ENCODE peak calls at places on chromosomes 7 and 10, in ten cellular contexts. One of them, this sample, is unnamed.

GRCh38 chr10:1464866-1465265 is 272.5 kb downstream of the ADARB2 start:
- DNase-seq in HL-60: no peak
- DNase-seq in esophagus muscularis mucosa: no peak
- DNase-seq in prostate gland: no peak
- DNase-seq in stomach: no peak
- DNase-seq in transverse colon: no peak
- DNase-seq in endothelial cell of umbilical vein: no peak
- DNase-seq in HCT116: no peak
- DNase-seq in spleen: no peak
- DNase-seq in Panc1: no peak
- DNase-seq in this sample: no peak

GRCh38 chr10:103890194-103890658 is 27.8 kb downstream of the STN1 start:
- DNase-seq in HL-60: no peak
- DNase-seq in prostate gland: peak
- DNase-seq in Panc1: no peak
- DNase-seq in spleen: no peak
- DNase-seq in transverse colon: peak
- DNase-seq in stomach: peak
- DNase-seq in endothelial cell of umbilical vein: peak
- DNase-seq in esophagus muscularis mucosa: no peak
- DNase-seq in HCT116: peak
- DNase-seq in this sample: no peak

GRCh38 chr10:27724287-27724686 is 21.3 kb downstream of the MKX start:
- DNase-seq in prostate gland: no peak
- DNase-seq in Panc1: no peak
- DNase-seq in HL-60: no peak
- DNase-seq in spleen: no peak
- DNase-seq in endothelial cell of umbilical vein: no peak
- DNase-seq in esophagus muscularis mucosa: no peak
- DNase-seq in transverse colon: no peak
- DNase-seq in stomach: no peak
- DNase-seq in HCT116: no peak
- DNase-seq in this sample: no peak

GRCh38 chr7:36567699-36568436 is 156.4 kb downstream of the AOAH start:
- DNase-seq in endothelial cell of umbilical vein: no peak
- DNase-seq in HL-60: no peak
- DNase-seq in prostate gland: no peak
- DNase-seq in Panc1: no peak
- DNase-seq in transverse colon: no peak
- DNase-seq in stomach: no peak
- DNase-seq in HCT116: no peak
- DNase-seq in esophagus muscularis mucosa: no peak
- DNase-seq in spleen: no peak
- DNase-seq in this sample: no peak

GRCh38 chr10:7776777-7777176 is 11.0 kb downstream of the KIN start:
- DNase-seq in esophagus muscularis mucosa: no peak
- DNase-seq in Panc1: no peak
- DNase-seq in endothelial cell of umbilical vein: no peak
- DNase-seq in transverse colon: no peak
- DNase-seq in HL-60: no peak
- DNase-seq in HCT116: no peak
- DNase-seq in prostate gland: no peak
- DNase-seq in stomach: no peak
- DNase-seq in spleen: no peak
- DNase-seq in this sample: no peak

GRCh38 chr7:105268056-105268455 is 120.7 kb downstream of the SRPK2 start:
- DNase-seq in HL-60: no peak
- DNase-seq in Panc1: peak
- DNase-seq in spleen: no peak
- DNase-seq in prostate gland: no peak
- DNase-seq in HCT116: no peak
- DNase-seq in esophagus muscularis mucosa: no peak
- DNase-seq in transverse colon: no peak
- DNase-seq in endothelial cell of umbilical vein: no peak
- DNase-seq in stomach: no peak
- DNase-seq in this sample: no peak

GRCh38 chr10:45420453-45421192 is 46.6 kb downstream of the ALOX5 start:
- DNase-seq in spleen: peak
- DNase-seq in transverse colon: peak
- DNase-seq in Panc1: no peak
- DNase-seq in HCT116: no peak
- DNase-seq in stomach: peak
- DNase-seq in HL-60: peak
- DNase-seq in esophagus muscularis mucosa: no peak
- DNase-seq in prostate gland: peak
- DNase-seq in endothelial cell of umbilical vein: peak
- DNase-seq in this sample: peak

GRCh38 chr10:35000936-35001335 is 89.2 kb downstream of the CUL2 start:
- DNase-seq in endothelial cell of umbilical vein: no peak
- DNase-seq in prostate gland: no peak
- DNase-seq in HL-60: no peak
- DNase-seq in stomach: no peak
- DNase-seq in esophagus muscularis mucosa: no peak
- DNase-seq in Panc1: no peak
- DNase-seq in transverse colon: no peak
- DNase-seq in HCT116: no peak
- DNase-seq in spleen: no peak
- DNase-seq in this sample: no peak

GRCh38 chr7:133077394-133077793 is 4.5 kb downstream of the CHCHD3 start:
- DNase-seq in stomach: no peak
- DNase-seq in prostate gland: no peak
- DNase-seq in HL-60: no peak
- DNase-seq in endothelial cell of umbilical vein: no peak
- DNase-seq in Panc1: no peak
- DNase-seq in HCT116: no peak
- DNase-seq in transverse colon: no peak
- DNase-seq in spleen: no peak
- DNase-seq in esophagus muscularis mucosa: no peak
- DNase-seq in this sample: no peak

GRCh38 chr7:133079296-133079695 is 2.6 kb downstream of the CHCHD3 start:
- DNase-seq in esophagus muscularis mucosa: no peak
- DNase-seq in stomach: no peak
- DNase-seq in spleen: no peak
- DNase-seq in HL-60: no peak
- DNase-seq in transverse colon: no peak
- DNase-seq in endothelial cell of umbilical vein: no peak
- DNase-seq in Panc1: no peak
- DNase-seq in prostate gland: no peak
- DNase-seq in HCT116: no peak
- DNase-seq in this sample: no peak

GRCh38 chr7:133081119-133081604 is 728 bp downstream of the CHCHD3 start:
- DNase-seq in spleen: no peak
- DNase-seq in prostate gland: no peak
- DNase-seq in esophagus muscularis mucosa: no peak
- DNase-seq in endothelial cell of umbilical vein: no peak
- DNase-seq in HCT116: no peak
- DNase-seq in transverse colon: peak
- DNase-seq in HL-60: no peak
- DNase-seq in Panc1: no peak
- DNase-seq in stomach: no peak
- DNase-seq in this sample: no peak

GRCh38 chr7:133081605-133082389 is at the start of gene CHCHD3:
- DNase-seq in HL-60: peak
- DNase-seq in endothelial cell of umbilical vein: peak
- DNase-seq in Panc1: peak
- DNase-seq in transverse colon: peak
- DNase-seq in HCT116: peak
- DNase-seq in stomach: peak
- DNase-seq in esophagus muscularis mucosa: peak
- DNase-seq in spleen: peak
- DNase-seq in prostate gland: peak
- DNase-seq in this sample: peak

GRCh38 chr7:133082390-133082766 is 488 bp upstream of the CHCHD3 start:
- DNase-seq in Panc1: no peak
- DNase-seq in HL-60: no peak
- DNase-seq in transverse colon: no peak
- DNase-seq in endothelial cell of umbilical vein: no peak
- DNase-seq in prostate gland: no peak
- DNase-seq in HCT116: no peak
- DNase-seq in esophagus muscularis mucosa: no peak
- DNase-seq in stomach: no peak
- DNase-seq in spleen: no peak
- DNase-seq in this sample: no peak
- H3K4me3 ChIP-seq in Panc1: peak
- H3K4me3 ChIP-seq in HL-60: no peak
- H3K4me3 ChIP-seq in transverse colon: no peak
- H3K4me3 ChIP-seq in endothelial cell of umbilical vein: no peak
- H3K4me3 ChIP-seq in prostate gland: peak
- H3K4me3 ChIP-seq in HCT116: peak
- H3K4me3 ChIP-seq in esophagus muscularis mucosa: peak
- H3K4me3 ChIP-seq in stomach: peak
- H3K4me3 ChIP-seq in spleen: peak
- H3K4me3 ChIP-seq in this sample: peak

DNA sequence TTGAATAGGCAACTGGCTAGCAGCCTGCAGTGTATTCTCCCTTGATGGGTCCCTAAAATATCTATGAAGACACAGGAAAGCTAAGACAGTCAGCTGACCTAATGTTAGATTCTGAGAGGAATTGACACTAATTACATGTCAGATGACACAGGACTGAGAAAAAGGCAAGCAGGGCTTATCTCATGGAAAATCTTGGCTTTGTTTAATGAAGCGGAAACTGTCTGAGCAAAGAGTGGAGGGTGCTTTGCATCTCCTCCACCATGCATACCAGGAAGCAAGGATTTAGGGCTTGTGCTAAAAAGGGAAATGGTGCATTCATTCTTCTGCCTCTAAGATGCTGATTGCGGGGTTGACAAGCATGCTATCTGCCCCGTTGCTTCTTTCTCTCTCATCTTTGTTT is 135.5 kb upstream of the GLI3 start:
- DNase-seq in transverse colon: no peak
- DNase-seq in prostate gland: no peak
- DNase-seq in stomach: no peak
- DNase-seq in HCT116: no peak
- DNase-seq in Panc1: no peak
- DNase-seq in endothelial cell of umbilical vein: no peak
- DNase-seq in esophagus muscularis mucosa: no peak
- DNase-seq in HL-60: no peak
- DNase-seq in spleen: no peak
- DNase-seq in this sample: no peak
- TF ChIP-seq POLR2AphosphoS5 in transverse colon: no peak
- TF ChIP-seq POLR2AphosphoS5 in prostate gland: no peak
- TF ChIP-seq POLR2AphosphoS5 in stomach: no peak
- TF ChIP-seq POLR2AphosphoS5 in HCT116: no peak
- TF ChIP-seq POLR2AphosphoS5 in Panc1: no peak
- TF ChIP-seq POLR2AphosphoS5 in endothelial cell of umbilical vein: no peak
- TF ChIP-seq POLR2AphosphoS5 in esophagus muscularis mucosa: no peak
- TF ChIP-seq POLR2AphosphoS5 in HL-60: no peak
- TF ChIP-seq POLR2AphosphoS5 in spleen: no peak
- TF ChIP-seq POLR2AphosphoS5 in this sample: no peak

GRCh38 chr7:80711521-80711920 is 73.1 kb downstream of the CD36 start:
- DNase-seq in endothelial cell of umbilical vein: no peak
- DNase-seq in spleen: no peak
- DNase-seq in stomach: no peak
- DNase-seq in HCT116: no peak
- DNase-seq in HL-60: no peak
- DNase-seq in esophagus muscularis mucosa: no peak
- DNase-seq in transverse colon: no peak
- DNase-seq in prostate gland: no peak
- DNase-seq in Panc1: no peak
- DNase-seq in this sample: no peak
- H3K4me3 ChIP-seq in endothelial cell of umbilical vein: no peak
- H3K4me3 ChIP-seq in spleen: no peak
- H3K4me3 ChIP-seq in stomach: no peak
- H3K4me3 ChIP-seq in HCT116: no peak
- H3K4me3 ChIP-seq in HL-60: no peak
- H3K4me3 ChIP-seq in esophagus muscularis mucosa: no peak
- H3K4me3 ChIP-seq in transverse colon: no peak
- H3K4me3 ChIP-seq in prostate gland: no peak
- H3K4me3 ChIP-seq in Panc1: no peak
- H3K4me3 ChIP-seq in this sample: no peak

GRCh38 chr7:140127360-140128127 is 49.2 kb downstream of the KDM7A start:
- DNase-seq in endothelial cell of umbilical vein: no peak
- DNase-seq in spleen: no peak
- DNase-seq in HCT116: no peak
- DNase-seq in esophagus muscularis mucosa: no peak
- DNase-seq in stomach: no peak
- DNase-seq in transverse colon: no peak
- DNase-seq in prostate gland: no peak
- DNase-seq in HL-60: no peak
- DNase-seq in Panc1: no peak
- DNase-seq in this sample: no peak
- TF ChIP-seq POLR2AphosphoS5 in endothelial cell of umbilical vein: no peak
- TF ChIP-seq POLR2AphosphoS5 in spleen: no peak
- TF ChIP-seq POLR2AphosphoS5 in HCT116: no peak
- TF ChIP-seq POLR2AphosphoS5 in esophagus muscularis mucosa: no peak
- TF ChIP-seq POLR2AphosphoS5 in stomach: no peak
- TF ChIP-seq POLR2AphosphoS5 in transverse colon: no peak
- TF ChIP-seq POLR2AphosphoS5 in prostate gland: no peak
- TF ChIP-seq POLR2AphosphoS5 in HL-60: no peak
- TF ChIP-seq POLR2AphosphoS5 in Panc1: no peak
- TF ChIP-seq POLR2AphosphoS5 in this sample: no peak

GRCh38 chr7:28155964-28156363 is 24.6 kb downstream of the JAZF1 start:
- DNase-seq in spleen: no peak
- DNase-seq in esophagus muscularis mucosa: no peak
- DNase-seq in prostate gland: no peak
- DNase-seq in endothelial cell of umbilical vein: no peak
- DNase-seq in Panc1: no peak
- DNase-seq in HL-60: no peak
- DNase-seq in transverse colon: no peak
- DNase-seq in HCT116: no peak
- DNase-seq in stomach: no peak
- DNase-seq in this sample: no peak

GRCh38 chr7:28157311-28157710 is 23.3 kb downstream of the JAZF1 start:
- DNase-seq in prostate gland: no peak
- DNase-seq in esophagus muscularis mucosa: no peak
- DNase-seq in HL-60: no peak
- DNase-seq in Panc1: no peak
- DNase-seq in spleen: no peak
- DNase-seq in transverse colon: no peak
- DNase-seq in stomach: no peak
- DNase-seq in HCT116: no peak
- DNase-seq in endothelial cell of umbilical vein: no peak
- DNase-seq in this sample: no peak

GRCh38 chr7:28152594-28152993 is 28.0 kb downstream of the JAZF1 start:
- DNase-seq in stomach: no peak
- DNase-seq in HL-60: no peak
- DNase-seq in prostate gland: no peak
- DNase-seq in spleen: no peak
- DNase-seq in transverse colon: no peak
- DNase-seq in esophagus muscularis mucosa: no peak
- DNase-seq in endothelial cell of umbilical vein: no peak
- DNase-seq in Panc1: no peak
- DNase-seq in HCT116: no peak
- DNase-seq in this sample: no peak

GRCh38 chr7:28156401-28156800 is 24.2 kb downstream of the JAZF1 start:
- DNase-seq in prostate gland: no peak
- DNase-seq in esophagus muscularis mucosa: no peak
- DNase-seq in transverse colon: no peak
- DNase-seq in HCT116: no peak
- DNase-seq in spleen: no peak
- DNase-seq in HL-60: no peak
- DNase-seq in stomach: no peak
- DNase-seq in endothelial cell of umbilical vein: no peak
- DNase-seq in Panc1: no peak
- DNase-seq in this sample: no peak

GRCh38 chr7:28155019-28155660 is 25.5 kb downstream of the JAZF1 start:
- DNase-seq in HL-60: peak
- DNase-seq in prostate gland: no peak
- DNase-seq in Panc1: no peak
- DNase-seq in transverse colon: no peak
- DNase-seq in stomach: no peak
- DNase-seq in HCT116: no peak
- DNase-seq in spleen: no peak
- DNase-seq in esophagus muscularis mucosa: no peak
- DNase-seq in endothelial cell of umbilical vein: no peak
- DNase-seq in this sample: no peak
- H3K4me3 ChIP-seq in HL-60: no peak
- H3K4me3 ChIP-seq in prostate gland: no peak
- H3K4me3 ChIP-seq in Panc1: no peak
- H3K4me3 ChIP-seq in transverse colon: no peak
- H3K4me3 ChIP-seq in stomach: no peak
- H3K4me3 ChIP-seq in HCT116: no peak
- H3K4me3 ChIP-seq in spleen: no peak
- H3K4me3 ChIP-seq in esophagus muscularis mucosa: no peak
- H3K4me3 ChIP-seq in endothelial cell of umbilical vein: no peak
- H3K4me3 ChIP-seq in this sample: no peak